ENCODE peak calls at places on chromosome 13, in eight cellular contexts. K is stomach, H is SK-N-SH, S is Panc1, V is transverse colon, G is spleen, Y is sigmoid colon, P is HepG2. B is an unnamed sample. For H3K9me3, the result is how much of the 10 kb centered on the place peaks cover.

GRCh38 chr13:31440132-31440531 is 240.4 kb downstream of the B3GLCT start:
- DNase-seq in K (no peak), H (no peak), S (no peak), V (no peak), G (no peak), Y (no peak), P (no peak), B (no peak)

GRCh38 chr13:48155850-48156249 is 60.9 kb upstream of the MED4 start:
- DNase-seq in K (no peak), H (no peak), S (peak), V (no peak), G (no peak), Y (no peak), P (no peak), B (no peak)

GRCh38 chr13:36275190-36276002 is 22.2 kb downstream of the CCDC169 start:
- DNase-seq in K (no peak), H (peak), S (no peak), V (no peak), G (no peak), Y (no peak), P (peak), B (no peak)

GRCh38 chr13:98252931-98253470 is 75.9 kb upstream of the RNF113B start:
- DNase-seq in K (no peak), H (no peak), S (no peak), V (no peak), G (no peak), Y (no peak), P (peak), B (no peak)

GRCh38 chr13:89968468-89968867 is 1379.0 kb upstream of the MIR17HG start:
- DNase-seq in K (no peak), H (no peak), S (no peak), V (no peak), G (no peak), Y (no peak), P (no peak), B (no peak)

GRCh38 chr13:46523972-46524737 is 28.8 kb upstream of the LRCH1 start:
- DNase-seq in K (no peak), H (no peak), S (no peak), V (no peak), G (no peak), Y (no peak), P (no peak), B (no peak)

GRCh38 chr13:84445776-84446175 is 563.5 kb upstream of the SLITRK1 start:
- DNase-seq in K (no peak), H (no peak), S (no peak), V (no peak), G (peak), Y (no peak), P (no peak), B (no peak)

GRCh38 chr13:60701919-60702318 is 304.9 kb downstream of the TDRD3 start:
- DNase-seq in K (no peak), H (no peak), S (no peak), V (no peak), G (no peak), Y (no peak), P (no peak), B (no peak)

GRCh38 chr13:59398127-59398526 is 765.6 kb downstream of the DIAPH3 start:
- DNase-seq in K (no peak), H (peak), S (no peak), V (no peak), G (no peak), Y (no peak), P (no peak), B (no peak)

GRCh38 chr13:55497486-55497885 is 1643.2 kb upstream of the PRR20A start:
- DNase-seq in K (no peak), H (no peak), S (no peak), V (no peak), G (no peak), Y (no peak), P (no peak), B (no peak)

GRCh38 chr13:80618777-80619176 is 277.9 kb upstream of the SPRY2 start:
- DNase-seq in K (no peak), H (no peak), S (no peak), V (no peak), G (no peak), Y (no peak), P (no peak), B (no peak)

GRCh38 chr13:30463820-30464495 is 1.8 kb downstream of the HMGB1 start:
- DNase-seq in K (peak), H (no peak), S (no peak), V (peak), G (peak), Y (peak), P (peak), B (peak)

GRCh38 chr13:32905864-32906180 is 110.4 kb upstream of the KL start:
- DNase-seq in K (no peak), H (no peak), S (no peak), V (peak), G (no peak), Y (peak), P (no peak), B (no peak)

GRCh38 chr13:31334994-31335549 is 135.3 kb downstream of the B3GLCT start:
- DNase-seq in K (no peak), H (no peak), S (no peak), V (no peak), G (no peak), Y (no peak), P (no peak), B (no peak)

GRCh38 chr13:110712081-110712848 is 1.2 kb upstream of the ING1 start:
- DNase-seq in K (peak), H (peak), S (no peak), V (peak), G (peak), Y (peak), P (peak), B (peak)

GRCh38 chr13:32142956-32143375 is 111.4 kb downstream of the FRY start:
- DNase-seq in K (no peak), H (peak), S (no peak), V (no peak), G (no peak), Y (no peak), P (peak), B (no peak)

GRCh38 chr13:31631716-31632115 is 107.6 kb upstream of the RXFP2 start:
- DNase-seq in K (no peak), H (no peak), S (no peak), V (no peak), G (no peak), Y (no peak), P (no peak), B (no peak)

GRCh38 chr13:35694549-35695233 is 218.2 kb upstream of the MAB21L1 start:
- DNase-seq in K (no peak), H (no peak), S (no peak), V (no peak), G (no peak), Y (no peak), P (peak), B (no peak)

GRCh38 chr13:112771139-112771876 is 81.5 kb downstream of the ATP11A start:
- DNase-seq in K (no peak), H (no peak), S (no peak), V (no peak), G (peak), Y (no peak), P (no peak), B (peak)
- TF ChIP-seq POLR2AphosphoS5 in K (no peak), H (no peak), S (no peak), V (no peak), G (no peak), Y (no peak), P (no peak), B (no peak)

GRCh38 chr13:43864921-43865320 is 14.6 kb downstream of the CCDC122 start:
- DNase-seq in K (no peak), H (no peak), S (no peak), V (no peak), G (no peak), Y (no peak), P (no peak), B (no peak)

GRCh38 chr13:43865892-43866291 is 13.6 kb downstream of the CCDC122 start:
- DNase-seq in K (no peak), H (no peak), S (no peak), V (no peak), G (no peak), Y (no peak), P (no peak), B (no peak)

DNA sequence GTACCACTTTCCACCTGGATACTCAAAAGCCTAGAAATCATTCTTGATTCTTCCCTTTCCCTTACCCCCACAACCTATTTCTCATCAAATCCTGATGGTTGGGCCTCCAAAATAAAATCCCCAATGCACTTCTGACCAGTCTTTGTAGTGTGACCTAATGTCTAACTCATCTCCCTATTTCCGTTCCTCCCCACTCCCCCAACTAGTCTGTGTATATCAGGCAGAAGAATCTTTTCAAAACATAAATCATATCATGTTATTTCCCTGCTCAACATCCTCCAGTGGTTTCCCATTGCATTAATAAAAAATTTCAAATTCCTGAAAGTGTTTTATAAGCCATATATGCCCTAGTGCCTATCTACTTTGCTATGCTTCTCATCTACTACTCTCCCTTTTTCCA is 17.7 kb downstream of the CCDC122 start:
- DNase-seq in K (no peak), H (no peak), S (no peak), V (no peak), G (no peak), Y (no peak), P (no peak), B (no peak)
- H3K9me3 ChIP-seq in K (under half), H (under half), S (under half), V (under half), G (under half), Y (under half), P (under half), B (under half)

GRCh38 chr13:113327766-113328391 is 30.8 kb downstream of the LAMP1 start:
- DNase-seq in K (no peak), H (peak), S (no peak), V (no peak), G (no peak), Y (no peak), P (no peak), B (no peak)
- TF ChIP-seq POLR2AphosphoS5 in K (no peak), H (peak), S (no peak), V (no peak), G (peak), Y (no peak), P (no peak), B (no peak)

GRCh38 chr13:19978830-19979437 is 20.4 kb downstream of the ZMYM2 start:
- DNase-seq in K (no peak), H (no peak), S (no peak), V (no peak), G (no peak), Y (no peak), P (no peak), B (no peak)
- H3K9me3 ChIP-seq in K (under half), H (under half), S (under half), V (under half), G (under half), Y (under half), P (under half), B (under half)

GRCh38 chr13:74511523-74511922 is 377.3 kb upstream of the KLF12 start:
- DNase-seq in K (no peak), H (no peak), S (no peak), V (no peak), G (no peak), Y (no peak), P (no peak), B (no peak)
- TF ChIP-seq POLR2AphosphoS5 in K (no peak), H (no peak), S (no peak), V (no peak), G (no peak), Y (no peak), P (no peak), B (no peak)

DNA sequence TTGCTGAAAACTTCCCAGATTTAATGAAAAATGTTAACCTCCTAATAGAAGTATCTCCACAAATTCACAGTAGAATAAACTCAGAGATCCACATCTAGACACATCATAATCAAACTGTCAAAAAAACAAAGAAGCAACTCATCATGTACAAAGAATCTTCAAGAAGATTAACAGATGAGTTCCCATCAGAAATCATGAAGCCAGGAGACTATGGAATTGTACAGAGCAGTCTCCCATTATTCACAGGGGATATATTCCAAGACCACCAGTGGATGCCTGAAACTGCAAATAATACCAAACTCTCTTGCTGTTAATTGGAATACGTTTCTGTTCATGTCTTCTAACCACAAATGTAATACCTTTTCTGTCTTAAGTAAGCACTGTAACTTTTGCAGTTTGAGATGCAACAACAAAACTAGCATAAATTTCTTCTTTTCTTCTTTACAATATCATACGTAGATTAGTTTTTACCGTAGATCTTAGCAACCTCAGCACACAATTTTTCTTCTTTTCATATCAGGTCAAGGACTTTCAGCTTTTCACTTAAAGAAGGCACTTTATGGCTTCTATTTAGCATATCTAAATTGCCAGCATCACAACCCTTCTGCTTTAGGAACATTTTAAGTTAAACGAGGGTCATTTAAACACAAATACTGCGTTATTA is 70.3 kb upstream of the MIR17HG start:
- DNase-seq in K (no peak), H (no peak), S (no peak), V (no peak), G (no peak), Y (no peak), P (no peak), B (no peak)
- H3K9me3 ChIP-seq in K (under half), H (under half), S (under half), V (under half), G (under half), Y (under half), P (under half), B (under half)

GRCh38 chr13:40430234-40430633 is 236.2 kb downstream of the FOXO1 start:
- DNase-seq in K (no peak), H (peak), S (no peak), V (no peak), G (no peak), Y (peak), P (no peak), B (no peak)
- TF ChIP-seq POLR2AphosphoS5 in K (peak), H (no peak), S (no peak), V (no peak), G (no peak), Y (peak), P (no peak), B (no peak)

GRCh38 chr13:19056355-19056880 is 125.2 kb downstream of the TUBA3C start:
- DNase-seq in K (no peak), H (no peak), S (no peak), V (no peak), G (no peak), Y (no peak), P (no peak), B (no peak)
- H3K9me3 ChIP-seq in K (half or more), H (under half), S (under half), V (under half), G (under half), Y (under half), P (under half), B (under half)

DNA sequence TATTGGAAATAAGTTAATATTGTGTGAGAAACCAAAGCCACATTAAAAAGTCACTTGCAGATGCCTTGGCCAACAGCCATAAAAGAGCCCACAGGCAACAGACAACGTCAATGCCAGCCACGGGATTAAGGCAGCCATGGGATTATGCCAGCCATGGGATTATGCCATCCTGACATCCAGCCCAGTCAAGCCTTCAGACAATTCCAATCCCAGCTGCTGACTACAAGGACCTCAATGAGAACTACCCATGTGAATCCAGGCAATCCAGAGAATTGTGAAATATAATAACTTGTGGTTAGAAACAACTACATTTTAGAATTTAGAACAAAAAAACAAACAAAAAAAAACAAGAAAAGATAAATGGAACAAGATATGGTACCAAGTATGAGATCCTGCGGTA is 356.6 kb downstream of the EFNB2 start:
- DNase-seq in K (no peak), H (no peak), S (no peak), V (no peak), G (no peak), Y (no peak), P (no peak), B (no peak)
- TF ChIP-seq POLR2AphosphoS5 in K (no peak), H (no peak), S (no peak), V (no peak), G (no peak), Y (no peak), P (no peak), B (no peak)

GRCh38 chr13:50531917-50532899 is 311.3 kb downstream of the DLEU7 start:
- DNase-seq in K (no peak), H (peak), S (no peak), V (no peak), G (no peak), Y (no peak), P (no peak), B (no peak)

GRCh38 chr13:50535050-50535449 is 308.4 kb downstream of the DLEU7 start:
- DNase-seq in K (no peak), H (no peak), S (no peak), V (no peak), G (no peak), Y (no peak), P (no peak), B (no peak)

GRCh38 chr13:50539791-50540530 is 303.5 kb downstream of the DLEU7 start:
- DNase-seq in K (no peak), H (no peak), S (no peak), V (no peak), G (no peak), Y (no peak), P (no peak), B (no peak)

GRCh38 chr13:50537029-50537428 is 306.5 kb downstream of the DLEU7 start:
- DNase-seq in K (no peak), H (no peak), S (no peak), V (no peak), G (no peak), Y (no peak), P (no peak), B (no peak)
- H3K9me3 ChIP-seq in K (under half), H (under half), S (under half), V (under half), G (half or more), Y (under half), P (under half), B (under half)